ENCODE peak calls at places on chromosomes 1 and 21, in four cellular contexts. One of them, this sample, is unnamed. For H3K36me3, the result is how much of the 10 kb centered on the place peaks cover.

GRCh38 chr1:89462250-89462649 is 62.4 kb upstream of the LRRC8B start:
- DNase-seq in naive thymus-derived CD4-positive, alpha-beta T cell: no peak
- DNase-seq in endodermal cell: no peak
- DNase-seq in IMR-90: no peak
- DNase-seq in this sample: no peak

GRCh38 chr1:81179239-81179638 is 621.5 kb upstream of the ADGRL2 start:
- DNase-seq in IMR-90: peak
- DNase-seq in naive thymus-derived CD4-positive, alpha-beta T cell: no peak
- DNase-seq in endodermal cell: no peak
- DNase-seq in this sample: no peak

GRCh38 chr1:235525314-235525713 is 21.1 kb upstream of the B3GALNT2 start:
- DNase-seq in IMR-90: peak
- DNase-seq in naive thymus-derived CD4-positive, alpha-beta T cell: no peak
- DNase-seq in endodermal cell: no peak
- DNase-seq in this sample: no peak

GRCh38 chr1:178688244-178688643 is 36.8 kb upstream of the RALGPS2 start:
- DNase-seq in endodermal cell: no peak
- DNase-seq in naive thymus-derived CD4-positive, alpha-beta T cell: no peak
- DNase-seq in IMR-90: peak
- DNase-seq in this sample: no peak

GRCh38 chr1:226586650-226587443 is 38.3 kb downstream of the STUM start:
- DNase-seq in naive thymus-derived CD4-positive, alpha-beta T cell: no peak
- DNase-seq in endodermal cell: no peak
- DNase-seq in IMR-90: no peak
- DNase-seq in this sample: no peak

GRCh38 chr1:47894718-47895393 is 102.3 kb downstream of the TRABD2B start:
- DNase-seq in IMR-90: peak
- DNase-seq in endodermal cell: peak
- DNase-seq in naive thymus-derived CD4-positive, alpha-beta T cell: no peak
- DNase-seq in this sample: no peak

GRCh38 chr21:46181953-46182547 is 2.2 kb downstream of the SPATC1L start:
- DNase-seq in IMR-90: no peak
- DNase-seq in naive thymus-derived CD4-positive, alpha-beta T cell: no peak
- DNase-seq in endodermal cell: peak
- DNase-seq in this sample: no peak

GRCh38 chr1:54118704-54119103 is 34.1 kb downstream of the CDCP2 start:
- DNase-seq in IMR-90: peak
- DNase-seq in endodermal cell: no peak
- DNase-seq in naive thymus-derived CD4-positive, alpha-beta T cell: no peak
- DNase-seq in this sample: no peak

GRCh38 chr1:36156329-36157114 is 562 bp downstream of the MAP7D1 start:
- DNase-seq in endodermal cell: peak
- DNase-seq in naive thymus-derived CD4-positive, alpha-beta T cell: peak
- DNase-seq in IMR-90: peak
- DNase-seq in this sample: peak

GRCh38 chr1:221829327-221830011 is 87.6 kb upstream of the DUSP10 start:
- DNase-seq in IMR-90: peak
- DNase-seq in naive thymus-derived CD4-positive, alpha-beta T cell: peak
- DNase-seq in endodermal cell: no peak
- DNase-seq in this sample: peak

GRCh38 chr1:222814536-222815366 is at the start of gene DISP1:
- DNase-seq in IMR-90: peak
- DNase-seq in naive thymus-derived CD4-positive, alpha-beta T cell: peak
- DNase-seq in endodermal cell: peak
- DNase-seq in this sample: peak

GRCh38 chr1:89259283-89259971 is 13.2 kb downstream of the GBP5 start:
- DNase-seq in naive thymus-derived CD4-positive, alpha-beta T cell: no peak
- DNase-seq in endodermal cell: no peak
- DNase-seq in IMR-90: no peak
- DNase-seq in this sample: no peak

GRCh38 chr1:89809556-89809955 is 11.3 kb upstream of the LRRC8D start:
- DNase-seq in endodermal cell: no peak
- DNase-seq in naive thymus-derived CD4-positive, alpha-beta T cell: no peak
- DNase-seq in IMR-90: peak
- DNase-seq in this sample: no peak

GRCh38 chr1:54028306-54029251 is 10.6 kb upstream of the LDLRAD1 start:
- DNase-seq in IMR-90: peak
- DNase-seq in endodermal cell: no peak
- DNase-seq in naive thymus-derived CD4-positive, alpha-beta T cell: no peak
- DNase-seq in this sample: no peak

GRCh38 chr1:19167140-19167539 is 42.9 kb downstream of the UBR4 start:
- DNase-seq in IMR-90: no peak
- DNase-seq in endodermal cell: no peak
- DNase-seq in naive thymus-derived CD4-positive, alpha-beta T cell: no peak
- DNase-seq in this sample: no peak
- H3K36me3 ChIP-seq in IMR-90: half or more
- H3K36me3 ChIP-seq in endodermal cell: half or more
- H3K36me3 ChIP-seq in naive thymus-derived CD4-positive, alpha-beta T cell: half or more
- H3K36me3 ChIP-seq in this sample: half or more

GRCh38 chr1:161045749-161046573 is at the start of gene USF1:
- DNase-seq in naive thymus-derived CD4-positive, alpha-beta T cell: peak
- DNase-seq in endodermal cell: peak
- DNase-seq in IMR-90: peak
- DNase-seq in this sample: peak
- H3K36me3 ChIP-seq in naive thymus-derived CD4-positive, alpha-beta T cell: half or more
- H3K36me3 ChIP-seq in endodermal cell: under half
- H3K36me3 ChIP-seq in IMR-90: under half
- H3K36me3 ChIP-seq in this sample: half or more

GRCh38 chr1:102872526-102872925 is 235.8 kb downstream of the COL11A1 start:
- DNase-seq in IMR-90: no peak
- DNase-seq in endodermal cell: peak
- DNase-seq in naive thymus-derived CD4-positive, alpha-beta T cell: no peak
- DNase-seq in this sample: no peak
- H3K36me3 ChIP-seq in IMR-90: under half
- H3K36me3 ChIP-seq in endodermal cell: under half
- H3K36me3 ChIP-seq in naive thymus-derived CD4-positive, alpha-beta T cell: under half
- H3K36me3 ChIP-seq in this sample: under half

DNA sequence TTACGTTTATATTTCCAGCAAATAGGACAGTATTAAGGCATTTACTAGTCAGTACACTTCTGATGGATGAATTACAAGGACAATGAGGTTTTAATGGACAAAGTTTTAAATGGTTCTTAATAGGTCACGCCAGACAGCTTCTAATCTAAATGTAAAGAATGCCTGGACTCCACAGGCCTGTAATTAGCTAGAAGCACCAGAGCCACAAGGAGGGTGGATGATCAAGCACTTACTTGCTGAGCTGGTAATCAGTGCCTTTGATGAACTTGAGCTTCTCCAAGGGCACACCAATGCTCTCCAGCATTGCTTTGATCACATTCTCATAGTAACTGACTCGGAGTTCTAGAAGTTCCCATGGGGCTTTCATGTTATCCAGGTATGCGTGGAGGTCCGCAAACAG is 6.8 kb downstream of the YARS1 start:
- DNase-seq in IMR-90: no peak
- DNase-seq in naive thymus-derived CD4-positive, alpha-beta T cell: no peak
- DNase-seq in endodermal cell: no peak
- DNase-seq in this sample: no peak
- H3K36me3 ChIP-seq in IMR-90: under half
- H3K36me3 ChIP-seq in naive thymus-derived CD4-positive, alpha-beta T cell: half or more
- H3K36me3 ChIP-seq in endodermal cell: half or more
- H3K36me3 ChIP-seq in this sample: under half

DNA sequence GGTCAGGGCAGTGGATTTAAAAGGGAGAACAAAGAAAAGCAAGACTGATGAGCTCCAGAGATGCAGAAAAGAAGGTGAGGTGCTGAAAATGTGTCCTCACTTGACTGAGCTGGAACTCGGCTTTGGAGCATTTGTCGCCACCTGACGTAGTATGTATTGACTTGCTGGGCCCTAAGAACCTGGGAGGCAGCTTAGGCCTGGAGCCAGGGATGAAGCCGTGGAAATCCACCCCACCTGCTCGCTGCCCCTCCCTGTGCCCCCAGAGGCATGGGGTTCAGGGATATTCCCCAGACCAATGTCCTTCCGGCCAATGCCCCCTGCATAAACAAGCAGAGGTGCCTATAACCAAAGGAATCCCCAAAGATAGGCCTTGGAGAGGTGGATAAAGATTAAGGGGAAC is 14.3 kb downstream of the MRAP start:
- DNase-seq in endodermal cell: peak
- DNase-seq in naive thymus-derived CD4-positive, alpha-beta T cell: no peak
- DNase-seq in IMR-90: no peak
- DNase-seq in this sample: no peak
- H3K36me3 ChIP-seq in endodermal cell: under half
- H3K36me3 ChIP-seq in naive thymus-derived CD4-positive, alpha-beta T cell: half or more
- H3K36me3 ChIP-seq in IMR-90: under half
- H3K36me3 ChIP-seq in this sample: under half

GRCh38 chr1:111863401-111863800 is 107.7 kb downstream of the DDX20 start:
- DNase-seq in endodermal cell: no peak
- DNase-seq in naive thymus-derived CD4-positive, alpha-beta T cell: no peak
- DNase-seq in IMR-90: no peak
- DNase-seq in this sample: no peak

GRCh38 chr1:111862599-111862998 is 106.9 kb downstream of the DDX20 start:
- DNase-seq in endodermal cell: no peak
- DNase-seq in naive thymus-derived CD4-positive, alpha-beta T cell: no peak
- DNase-seq in IMR-90: no peak
- DNase-seq in this sample: no peak

GRCh38 chr1:111867868-111868440 is 112.3 kb downstream of the DDX20 start:
- DNase-seq in naive thymus-derived CD4-positive, alpha-beta T cell: no peak
- DNase-seq in IMR-90: no peak
- DNase-seq in endodermal cell: no peak
- DNase-seq in this sample: no peak

GRCh38 chr1:111864862-111865261 is 109.2 kb downstream of the DDX20 start:
- DNase-seq in IMR-90: no peak
- DNase-seq in endodermal cell: peak
- DNase-seq in naive thymus-derived CD4-positive, alpha-beta T cell: no peak
- DNase-seq in this sample: no peak
- H3K36me3 ChIP-seq in IMR-90: under half
- H3K36me3 ChIP-seq in endodermal cell: under half
- H3K36me3 ChIP-seq in naive thymus-derived CD4-positive, alpha-beta T cell: under half
- H3K36me3 ChIP-seq in this sample: under half

GRCh38 chr1:19088717-19089442 is 121.2 kb downstream of the UBR4 start:
- DNase-seq in endodermal cell: no peak
- DNase-seq in IMR-90: no peak
- DNase-seq in naive thymus-derived CD4-positive, alpha-beta T cell: no peak
- DNase-seq in this sample: no peak
- H3K36me3 ChIP-seq in endodermal cell: half or more
- H3K36me3 ChIP-seq in IMR-90: half or more
- H3K36me3 ChIP-seq in naive thymus-derived CD4-positive, alpha-beta T cell: half or more
- H3K36me3 ChIP-seq in this sample: half or more